ENCODE peak calls at places on chromosome 15, in seven cellular contexts. Y, H, X, M, P, Z and F are unnamed samples.

GRCh38 chr15:83571820-83572707 is 81.9 kb upstream of the ADAMTSL3 start:
- DNase-seq in Y (peak), H (peak), X (no peak), M (no peak), P (no peak), Z (peak), F (peak)

GRCh38 chr15:76196286-76196948 is 114.9 kb downstream of the ETFA start:
- DNase-seq in Y (peak), H (peak), X (no peak), M (no peak), P (no peak), Z (peak), F (no peak)

GRCh38 chr15:86197770-86198169 is 118.1 kb downstream of the AGBL1 start:
- DNase-seq in Y (no peak), H (no peak), X (no peak), M (no peak), P (no peak), Z (no peak), F (no peak)

GRCh38 chr15:40197434-40197833 is 36.6 kb downstream of the BUB1B start:
- DNase-seq in Y (no peak), H (no peak), X (no peak), M (no peak), P (no peak), Z (no peak), F (no peak)

GRCh38 chr15:101019351-101019750 is 100.2 kb downstream of the LRRK1 start:
- DNase-seq in Y (no peak), H (no peak), X (no peak), M (no peak), P (peak), Z (no peak), F (no peak)

GRCh38 chr15:49215768-49216739 is 46.0 kb downstream of the GALK2 start:
- DNase-seq in Y (peak), H (no peak), X (no peak), M (no peak), P (no peak), Z (no peak), F (no peak)

GRCh38 chr15:36498922-36499321 is 80.5 kb upstream of the CDIN1 start:
- DNase-seq in Y (no peak), H (no peak), X (no peak), M (no peak), P (no peak), Z (no peak), F (no peak)

GRCh38 chr15:70585707-70586034 is 177.7 kb downstream of the UACA start:
- DNase-seq in Y (no peak), H (no peak), X (no peak), M (no peak), P (no peak), Z (no peak), F (no peak)

GRCh38 chr15:73922186-73923151 is 3.8 kb upstream of the LOXL1 start:
- DNase-seq in Y (no peak), H (no peak), X (no peak), M (no peak), P (no peak), Z (peak), F (no peak)

GRCh38 chr15:71658827-71659729 is 151.3 kb upstream of the NR2E3 start:
- DNase-seq in Y (no peak), H (no peak), X (no peak), M (no peak), P (no peak), Z (no peak), F (no peak)

GRCh38 chr15:89199734-89200133 is 21.6 kb downstream of the RLBP1 start:
- DNase-seq in Y (no peak), H (peak), X (no peak), M (no peak), P (no peak), Z (no peak), F (no peak)

GRCh38 chr15:68410466-68411200 is 21.3 kb downstream of the ITGA11 start:
- DNase-seq in Y (no peak), H (no peak), X (no peak), M (no peak), P (peak), Z (peak), F (no peak)

GRCh38 chr15:39511000-39511914 is 69.6 kb upstream of the THBS1 start:
- DNase-seq in Y (peak), H (no peak), X (no peak), M (no peak), P (peak), Z (peak), F (no peak)